ENCODE peak calls at places on chromosomes 1 and 21, in four cellular contexts. N is K562, E is H1, J is SK-N-SH. H is an unnamed sample.

GRCh38 chr1:155093938-155094621 is 15.4 kb downstream of the EFNA3 start:
- DNase-seq in J (peak), E (no peak), N (peak), H (no peak)

GRCh38 chr1:70090875-70091274 is 114.5 kb downstream of the LRRC40 start:
- DNase-seq in N (no peak), E (no peak), J (no peak), H (no peak)

GRCh38 chr21:44612029-44612486 is at the start of gene KRTAP10-8:
- DNase-seq in J (no peak), E (no peak), N (no peak), H (no peak)

GRCh38 chr21:33384851-33385331 is 18.3 kb upstream of the IFNGR2 start:
- DNase-seq in N (no peak), J (no peak), E (no peak), H (no peak)

GRCh38 chr1:47725732-47726495 is 271.3 kb downstream of the TRABD2B start:
- DNase-seq in E (no peak), J (peak), N (peak), H (peak)

GRCh38 chr1:48498096-48498791 is 26.2 kb upstream of the SPATA6 start:
- DNase-seq in N (peak), J (peak), E (peak), H (no peak)

GRCh38 chr1:186799689-186800054 is 29.1 kb upstream of the PLA2G4A start:
- DNase-seq in E (no peak), N (no peak), J (no peak), H (no peak)

GRCh38 chr21:42570841-42571387 is 57.3 kb downstream of the SLC37A1 start:
- DNase-seq in N (no peak), E (no peak), J (peak), H (no peak)

GRCh38 chr1:25912076-25912831 is 6.0 kb upstream of the STMN1 start:
- DNase-seq in E (no peak), N (no peak), J (no peak), H (no peak)

GRCh38 chr1:117826551-117827078 is 102.8 kb downstream of the GDAP2 start:
- DNase-seq in E (no peak), J (peak), N (no peak), H (no peak)

GRCh38 chr1:69814926-69815325 is 247.2 kb downstream of the LRRC7 start:
- DNase-seq in E (no peak), N (no peak), J (no peak), H (no peak)

GRCh38 chr1:178126790-178127189 is 32.9 kb downstream of the RASAL2 start:
- DNase-seq in N (no peak), J (no peak), E (no peak), H (no peak)

GRCh38 chr1:22471078-22471477 is 19.4 kb downstream of the ZBTB40 start:
- DNase-seq in E (no peak), N (peak), J (peak), H (no peak)

GRCh38 chr1:6969106-6969505 is 183.9 kb downstream of the CAMTA1 start:
- DNase-seq in J (peak), N (no peak), E (no peak), H (no peak)
- TF ChIP-seq NRF1 in J (no peak), N (no peak), E (no peak), H (no peak)

DNA sequence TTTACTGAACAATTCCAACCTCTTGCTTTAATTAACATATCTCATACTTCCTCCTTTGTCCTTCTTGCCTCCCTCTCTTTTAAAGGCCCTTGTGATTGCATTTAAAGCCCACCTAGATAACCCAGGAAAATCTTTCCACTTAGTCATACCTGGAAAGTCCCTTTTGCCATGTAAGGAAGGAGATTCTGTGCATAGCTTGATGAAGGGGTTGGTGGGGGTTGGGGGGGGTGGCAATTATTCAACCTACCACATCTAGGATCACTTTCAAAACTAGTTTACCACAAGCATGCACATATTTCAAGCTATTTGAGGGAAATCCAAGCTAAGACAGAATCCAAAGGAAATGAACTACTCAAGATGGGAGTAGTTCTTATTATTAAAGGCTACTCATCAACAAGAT is 249.1 kb upstream of the PTBP2 start:
- DNase-seq in E (no peak), J (no peak), N (no peak), H (no peak)
- TF ChIP-seq NRF1 in E (no peak), J (no peak), N (no peak), H (no peak)

GRCh38 chr1:230139741-230140140 is 72.7 kb downstream of the GALNT2 start:
- DNase-seq in N (no peak), J (no peak), E (no peak), H (no peak)

GRCh38 chr1:230142608-230143209 is 75.7 kb downstream of the GALNT2 start:
- DNase-seq in N (no peak), E (no peak), J (no peak), H (no peak)

GRCh38 chr1:230141797-230142607 is 75.0 kb downstream of the GALNT2 start:
- DNase-seq in E (no peak), J (no peak), N (no peak), H (no peak)

GRCh38 chr1:230140221-230141001 is 73.4 kb downstream of the GALNT2 start:
- DNase-seq in N (no peak), E (no peak), J (no peak), H (no peak)

GRCh38 chr1:230141002-230141648 is 74.1 kb downstream of the GALNT2 start:
- DNase-seq in E (no peak), N (no peak), J (no peak), H (no peak)
- TF ChIP-seq NRF1 in E (no peak), N (no peak), J (no peak), H (no peak)

GRCh38 chr1:243363832-243364231 is 108.0 kb downstream of the SDCCAG8 start:
- DNase-seq in N (no peak), E (no peak), J (no peak), H (no peak)
- TF ChIP-seq NRF1 in N (no peak), E (no peak), J (no peak), H (no peak)

GRCh38 chr1:175303308-175303707 is 110.7 kb upstream of the KIAA0040 start:
- DNase-seq in N (no peak), J (no peak), E (no peak), H (no peak)

DNA sequence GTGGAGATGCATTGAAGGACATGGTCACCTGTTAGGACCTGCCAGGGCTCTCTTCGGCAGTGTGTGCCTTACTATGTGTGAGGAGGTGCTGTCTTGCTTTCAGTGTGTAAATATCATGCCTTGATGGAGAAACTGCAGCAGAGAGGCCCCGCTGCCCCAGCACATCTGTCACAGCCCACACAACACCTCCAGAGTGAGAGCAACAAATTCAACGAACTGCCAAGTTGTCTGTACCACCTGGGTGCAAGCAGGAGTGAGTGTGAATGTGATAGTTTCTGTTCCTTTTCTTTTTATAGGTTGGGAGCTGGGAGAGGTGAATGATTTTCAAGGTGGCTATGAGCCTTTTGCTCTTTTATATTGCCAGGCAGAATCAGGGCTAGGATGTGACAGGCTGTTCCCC is 114.6 kb upstream of the KIAA0040 start:
- DNase-seq in E (no peak), J (no peak), N (no peak), H (no peak)
- TF ChIP-seq NRF1 in E (no peak), J (no peak), N (no peak), H (no peak)

GRCh38 chr1:20143734-20144565 is 4.8 kb downstream of the PLA2G2F start:
- DNase-seq in N (no peak), J (no peak), E (no peak), H (no peak)

GRCh38 chr1:20141001-20141400 is 1.9 kb downstream of the PLA2G2F start:
- DNase-seq in J (no peak), E (no peak), N (no peak), H (no peak)

GRCh38 chr1:20143318-20143717 is 4.2 kb downstream of the PLA2G2F start:
- DNase-seq in J (no peak), E (no peak), N (no peak), H (no peak)

GRCh38 chr1:20141466-20141865 is 2.3 kb downstream of the PLA2G2F start:
- DNase-seq in N (no peak), J (no peak), E (no peak), H (no peak)

DNA sequence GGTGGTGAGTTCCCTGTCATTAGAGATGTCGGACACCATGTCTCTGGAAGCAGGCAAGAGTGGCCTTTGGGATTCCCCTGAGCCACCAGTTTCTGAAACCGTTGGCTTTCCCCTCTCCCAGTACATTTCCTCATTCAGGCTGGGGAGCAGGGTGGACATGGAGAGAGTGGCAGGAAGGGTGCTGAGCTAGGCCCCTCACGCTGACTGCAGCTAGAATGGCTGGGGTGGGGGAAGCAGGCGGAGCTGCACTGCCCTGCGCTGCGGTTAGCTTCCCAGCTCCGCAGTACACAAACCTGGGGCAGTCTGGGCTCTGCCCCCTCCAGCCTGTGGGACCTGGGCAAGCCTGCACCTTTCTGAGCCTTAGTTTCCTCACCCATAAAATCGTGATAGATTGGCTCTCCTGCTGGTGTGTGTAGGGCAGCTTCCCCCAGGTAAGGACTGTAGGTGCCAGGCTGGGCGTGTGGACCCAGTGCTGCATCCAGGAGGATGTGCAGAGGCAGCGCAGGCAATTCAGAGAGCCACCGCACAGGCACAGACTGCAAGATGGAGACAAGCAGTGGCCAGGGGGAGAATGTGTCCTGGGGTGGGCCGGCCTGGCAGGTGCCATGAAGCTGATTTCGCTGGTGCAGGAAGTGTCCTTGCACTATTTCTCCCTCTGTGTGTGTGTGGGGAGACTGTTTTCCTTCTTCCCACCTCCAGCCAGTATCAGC is 3.0 kb downstream of the PLA2G2F start:
- DNase-seq in N (no peak), E (no peak), J (no peak), H (no peak)
- TF ChIP-seq NRF1 in N (no peak), E (no peak), J (no peak), H (no peak)

H was measured in GM12878.